ENCODE peak calls at places on chromosomes 1 and 21, in six cellular contexts. E is neural progenitor cell, K is H1, V is heart left ventricle, D is breast epithelium, Z is A549. G is an unnamed sample.

GRCh38 chr1:21933397-21934248 is 3.5 kb downstream of the HSPG2 start:
- DNase-seq in D (no peak), K (no peak), E (no peak), V (peak; percentile 79), Z (no peak), G (peak; percentile 57)

GRCh38 chr1:198491596-198491995 is 48.9 kb downstream of the ATP6V1G3 start:
- DNase-seq in D (no peak), Z (no peak), E (no peak), V (no peak), K (no peak), G (no peak)

GRCh38 chr1:214648776-214649175 is 45.8 kb downstream of the CENPF start:
- DNase-seq in K (no peak), E (no peak), V (no peak), D (no peak), Z (no peak), G (no peak)

GRCh38 chr1:226607821-226608220 is 59.3 kb downstream of the STUM start:
- DNase-seq in E (no peak), D (no peak), Z (no peak), V (no peak), K (no peak), G (no peak)

GRCh38 chr1:16158993-16159831 is 3.3 kb upstream of the EPHA2 start:
- DNase-seq in V (no peak), E (no peak), Z (no peak), D (no peak), K (no peak), G (no peak)

GRCh38 chr1:32427264-32427963 is 33.2 kb upstream of the BSDC1 start:
- DNase-seq in K (no peak), E (no peak), V (no peak), D (no peak), Z (no peak), G (no peak)

GRCh38 chr1:51063121-51063520 is 38.9 kb upstream of the C1orf185 start:
- DNase-seq in D (no peak), V (no peak), E (no peak), K (no peak), Z (peak; percentile 67), G (peak; percentile 86)

GRCh38 chr1:197213193-197213592 is 54.9 kb upstream of the CRB1 start:
- DNase-seq in Z (no peak), V (no peak), D (no peak), E (no peak), K (no peak), G (no peak)

GRCh38 chr1:19458815-19459417 is 26.4 kb downstream of the CAPZB start:
- DNase-seq in D (no peak), E (no peak), K (no peak), Z (no peak), V (peak; percentile 73), G (no peak)

GRCh38 chr1:172801923-172802322 is 143.0 kb downstream of the FASLG start:
- DNase-seq in V (no peak), E (no peak), D (no peak), Z (no peak), K (no peak), G (no peak)

GRCh38 chr21:25578070-25578961 is 29.0 kb downstream of the MRPL39 start:
- DNase-seq in D (no peak), V (no peak), E (no peak), K (no peak), Z (no peak), G (no peak)

GRCh38 chr1:206714331-206715058 is 29.8 kb downstream of the MAPKAPK2 start:
- DNase-seq in E (no peak), D (no peak), Z (peak; percentile 85), K (no peak), V (no peak), G (peak; percentile 64)

GRCh38 chr1:16245476-16246196 is 8.7 kb upstream of the CPLANE2 start:
- DNase-seq in E (no peak), Z (no peak), D (no peak), K (no peak), V (no peak), G (no peak)

GRCh38 chr1:6441586-6441985 is 17.0 kb downstream of the ESPN start:
- DNase-seq in D (no peak), V (no peak), Z (no peak), E (no peak), K (no peak), G (no peak)

GRCh38 chr1:65425697-65426096 is 5.2 kb downstream of the LEPR start:
- DNase-seq in E (peak; percentile 18), K (no peak), Z (peak; percentile 79), V (no peak), D (no peak), G (peak; percentile 88)

GRCh38 chr1:222369991-222370910 is 177.7 kb downstream of the HHIPL2 start:
- DNase-seq in D (no peak), V (no peak), E (no peak), Z (no peak), K (no peak), G (peak; percentile 56)

GRCh38 chr1:36199934-36200741 is 24.1 kb upstream of the THRAP3 start:
- DNase-seq in Z (no peak), E (no peak), D (peak; percentile 56), V (peak; percentile 51), K (no peak), G (peak; percentile 59)

GRCh38 chr1:12549460-12550349 is 68.3 kb downstream of the DHRS3 start:
- DNase-seq in K (no peak), V (peak; percentile 85), Z (peak; percentile 92), E (peak; percentile 36), D (peak; percentile 75), G (peak; percentile 92)

GRCh38 chr1:193406901-193407300 is 220.5 kb upstream of the B3GALT2 start:
- DNase-seq in Z (peak; percentile 62), V (no peak), D (no peak), K (no peak), E (peak; percentile 50), G (peak; percentile 79)

GRCh38 chr1:198465201-198466144 is 75.0 kb downstream of the ATP6V1G3 start:
- DNase-seq in D (no peak), V (no peak), K (no peak), Z (peak; percentile 46), E (peak; percentile 55), G (peak; percentile 83)

GRCh38 chr1:200033511-200034261 is 6.2 kb downstream of the NR5A2 start:
- DNase-seq in D (no peak), K (peak; percentile 59), E (peak; percentile 62), Z (no peak), V (no peak), G (no peak)

GRCh38 chr1:156660752-156661112 is 16.5 kb downstream of the NES start:
- DNase-seq in K (no peak), V (no peak), Z (no peak), E (no peak), D (no peak), G (no peak)

GRCh38 chr21:14675774-14676530 is 129.8 kb upstream of the SAMSN1 start:
- DNase-seq in D (no peak), Z (no peak), K (no peak), E (no peak), V (no peak), G (no peak)

GRCh38 chr1:34163792-34164509 is 1.1 kb downstream of the CSMD2 start:
- DNase-seq in D (no peak), Z (no peak), E (peak; percentile 78), K (peak; percentile 68), V (no peak), G (peak; percentile 0)

GRCh38 chr1:66563094-66563800 is 29.3 kb downstream of the SGIP1 start:
- DNase-seq in E (no peak), K (no peak), D (no peak), V (no peak), Z (peak; percentile 14), G (peak; percentile 93)

GRCh38 chr1:170662561-170662971 is 1.4 kb upstream of the PRRX1 start:
- DNase-seq in V (no peak), Z (no peak), E (no peak), D (no peak), K (no peak), G (no peak)

GRCh38 chr1:170661646-170662411 is 2.1 kb upstream of the PRRX1 start:
- DNase-seq in E (peak; percentile 85), K (peak; percentile 63), Z (no peak), D (no peak), V (peak; percentile 65), G (peak; percentile 67)

GRCh38 chr1:170663441-170664282 is at the start of gene PRRX1:
- DNase-seq in D (no peak), Z (no peak), V (peak; percentile 30), E (no peak), K (no peak), G (peak; percentile 59)

GRCh38 chr1:170664283-170664827 is 424 bp downstream of the PRRX1 start:
- DNase-seq in V (peak; percentile 48), E (peak; percentile 55), Z (no peak), K (peak; percentile 80), D (no peak), G (no peak)

GRCh38 chr1:170663011-170663410 is 920 bp upstream of the PRRX1 start:
- DNase-seq in E (peak; percentile 75), K (peak; percentile 54), V (no peak), D (no peak), Z (no peak), G (peak; percentile 67)
- H3K4me3 ChIP-seq in E (peak overlapping the region; percentile 30), K (no peak overlapping the region), V (peak overlapping the region; percentile 85), D (peak overlapping the region; percentile 82), Z (peak overlapping the region; percentile 14), G (peak overlapping the region; percentile 89)

GRCh38 chr1:89190017-89190416 is 8.7 kb downstream of the GBP4 start:
- DNase-seq in Z (no peak), E (no peak), K (no peak), V (no peak), D (no peak), G (no peak)
- TF ChIP-seq CTCF in Z (no peak), E (no peak), K (no peak), V (no peak), D (no peak), G (no peak)

DNA sequence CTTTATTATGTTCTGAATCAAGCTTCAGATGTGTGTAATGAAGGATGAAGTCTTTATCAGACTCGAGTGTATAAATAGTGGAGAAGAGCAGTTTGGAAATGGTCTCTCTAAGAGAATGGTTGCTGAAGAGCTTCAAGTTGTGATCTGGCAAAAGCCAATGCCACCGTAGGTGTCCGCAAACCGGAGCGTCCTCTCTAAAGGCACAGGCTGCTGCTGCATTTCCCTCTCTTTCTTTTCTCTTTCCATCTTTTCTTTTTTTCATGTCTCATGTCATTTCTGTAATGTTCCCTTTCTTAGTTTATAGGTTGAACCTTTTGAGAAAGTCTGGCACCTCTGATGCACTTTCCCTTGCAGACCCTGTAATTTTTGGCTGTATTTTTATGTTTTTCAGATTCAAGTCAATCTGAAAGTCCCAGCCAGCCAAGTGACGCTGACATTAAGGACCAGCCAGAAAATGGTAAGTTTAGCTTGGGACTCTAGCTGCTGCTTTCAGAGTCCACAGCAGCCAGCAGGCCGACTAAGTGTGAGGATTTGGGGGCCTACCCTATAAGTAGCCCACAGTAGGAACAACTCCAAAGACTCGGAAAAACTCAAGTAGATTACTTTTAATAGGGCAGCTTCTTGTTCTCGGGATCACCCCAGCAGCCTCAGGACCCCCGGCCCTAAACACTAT is 194.9 kb downstream of the NFIA start:
- DNase-seq in K (no peak), V (peak; percentile 46), Z (no peak), D (no peak), E (no peak), G (no peak)
- H3K4me3 ChIP-seq in K (no peak overlapping the region), V (peak overlapping the region; percentile 10), Z (no peak overlapping the region), D (no peak overlapping the region), E (no peak overlapping the region), G (no peak overlapping the region)

DNA sequence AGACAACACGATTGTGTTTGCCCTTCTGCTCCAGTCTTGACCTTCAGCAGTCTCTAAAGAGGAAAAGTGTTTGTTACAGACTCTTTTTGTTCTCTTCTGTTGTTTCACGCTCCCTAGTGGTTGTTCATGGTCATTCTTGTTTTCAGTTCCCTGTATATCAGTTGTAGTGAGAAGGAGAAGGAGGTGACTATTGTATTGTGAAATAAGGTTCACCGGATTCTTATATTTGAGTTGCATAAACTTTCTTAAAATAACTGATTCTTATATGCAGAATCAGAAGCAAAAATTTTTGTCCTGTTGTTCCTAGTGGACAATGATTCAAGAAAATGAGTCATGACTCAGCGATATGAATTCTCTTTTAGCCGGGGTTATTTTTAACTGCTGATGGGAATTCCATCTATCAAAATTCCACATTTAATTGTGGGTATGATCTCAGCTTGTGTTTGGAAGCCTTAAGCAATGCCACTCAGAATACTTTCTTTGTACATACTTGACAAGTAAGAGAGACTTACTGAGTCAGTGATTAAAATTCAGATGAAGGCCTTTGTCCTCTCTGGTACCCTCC is 152.2 kb downstream of the CLEC20A start:
- DNase-seq in D (no peak), K (no peak), E (peak; percentile 38), V (no peak), Z (peak; percentile 62), G (peak; percentile 96)
- TF ChIP-seq CTCF in D (no peak), K (peak; percentile 33), E (peak; percentile 60), V (peak; percentile 53), Z (peak; percentile 62), G (peak; percentile 56)

G was measured in cardiac fibroblast.